ENCODE peak calls at places on chromosome 19, in seven cellular contexts. E is Peyer's patch; F is non-pigmented ciliary epithelial cell; O is activated CD4-positive, CD25-positive, alpha-beta regulatory T cell treated with anti-CD3 and anti-CD28 coated beads, Interleukin-2, amount 50 U/mL, for 16 hours; D is M059J; L is brain microvascular endothelial cell; M is T-helper 17 cell. A is an unnamed sample.

GRCh38 chr19:3302755-3303154 is 63.6 kb upstream of the NFIC start:
- DNase-seq in L (no peak), O (no peak), M (no peak), F (no peak), E (no peak), D (no peak), A (no peak)

GRCh38 chr19:45664575-45664974 is 3.4 kb upstream of the GIPR start:
- DNase-seq in F (no peak), O (no peak), D (no peak), L (no peak), M (no peak), E (no peak), A (no peak)

GRCh38 chr19:1066748-1067340 is at the start of gene ARHGAP45:
- DNase-seq in M (peak), D (peak), E (peak), L (no peak), F (no peak), O (peak), A (peak)

GRCh38 chr19:1956868-1957492 is 16.0 kb downstream of the CSNK1G2 start:
- DNase-seq in D (no peak), L (no peak), E (no peak), F (no peak), M (no peak), O (no peak), A (no peak)

GRCh38 chr19:18496167-18496979 is 25.5 kb downstream of the ELL start:
- DNase-seq in F (no peak), E (peak), M (peak), D (peak), L (peak), O (no peak), A (peak)

GRCh38 chr19:45171211-45171623 is 6.8 kb downstream of the TRAPPC6A start:
- DNase-seq in M (no peak), L (no peak), O (no peak), E (no peak), D (no peak), F (no peak), A (no peak)

GRCh38 chr19:2711175-2711936 is 8.9 kb upstream of the GNG7 start:
- DNase-seq in E (no peak), M (no peak), D (peak), F (peak), L (peak), O (no peak), A (no peak)

GRCh38 chr19:5152767-5153532 is 184.0 kb downstream of the KDM4B start:
- DNase-seq in E (no peak), F (no peak), D (no peak), M (no peak), O (no peak), L (no peak), A (no peak)

GRCh38 chr19:54232552-54232934 is 9.7 kb upstream of the LILRB3 start:
- DNase-seq in L (no peak), F (no peak), M (no peak), D (no peak), O (no peak), E (no peak), A (no peak)

GRCh38 chr19:56508282-56508778 is 675 bp downstream of the ZNF471 start:
- DNase-seq in L (no peak), F (no peak), E (no peak), M (no peak), O (no peak), D (no peak), A (no peak)

GRCh38 chr19:10219678-10220077 is 11.5 kb downstream of the S1PR2 start:
- DNase-seq in O (no peak), M (no peak), D (peak), E (no peak), F (no peak), L (peak), A (no peak)

GRCh38 chr19:33300016-33300981 is 2.0 kb downstream of the CEBPA start:
- DNase-seq in D (peak), E (peak), M (no peak), O (no peak), F (no peak), L (no peak), A (no peak)

GRCh38 chr19:14119644-14120496 is 2.3 kb upstream of the PRKACA start:
- DNase-seq in F (no peak), M (no peak), D (no peak), O (no peak), L (no peak), E (no peak), A (no peak)

GRCh38 chr19:38452430-38453366 is 19.2 kb downstream of the RYR1 start:
- DNase-seq in E (no peak), O (no peak), L (no peak), D (no peak), F (no peak), M (no peak), A (no peak)

GRCh38 chr19:17091758-17092333 is 16.3 kb downstream of the MYO9B start:
- DNase-seq in M (no peak), F (no peak), E (no peak), O (no peak), L (no peak), D (no peak), A (no peak)

GRCh38 chr19:710767-711166 is 2.0 kb downstream of the PALM start:
- DNase-seq in F (no peak), M (no peak), D (peak), L (no peak), O (no peak), E (no peak), A (no peak)

GRCh38 chr19:12646551-12646950 is 20.0 kb downstream of the MAN2B1 start:
- DNase-seq in M (no peak), L (no peak), D (no peak), F (no peak), O (no peak), E (no peak), A (no peak)

GRCh38 chr19:19345232-19345631 is 24.6 kb downstream of the MAU2 start:
- DNase-seq in F (no peak), D (no peak), L (no peak), O (no peak), E (no peak), M (no peak), A (no peak)

GRCh38 chr19:10070730-10071446 is 15.2 kb upstream of the SHFL start:
- DNase-seq in E (no peak), O (no peak), D (no peak), L (no peak), F (no peak), M (no peak), A (no peak)

GRCh38 chr19:38617283-38617763 is 430 bp downstream of the MAP4K1 start:
- DNase-seq in M (no peak), O (no peak), L (no peak), D (no peak), F (no peak), E (no peak), A (no peak)

GRCh38 chr19:45147835-45148676 is 12.7 kb downstream of the NKPD1 start:
- DNase-seq in O (no peak), M (no peak), E (no peak), D (no peak), F (no peak), L (no peak), A (no peak)

GRCh38 chr19:45931055-45931454 is 16.5 kb upstream of the NANOS2 start:
- DNase-seq in F (no peak), D (no peak), E (no peak), M (no peak), L (no peak), O (no peak), A (no peak)

GRCh38 chr19:686589-687297 is 8.5 kb downstream of the PRSS57 start:
- DNase-seq in E (no peak), L (no peak), M (no peak), D (no peak), O (no peak), F (no peak), A (no peak)

GRCh38 chr19:15113245-15114152 is 6.3 kb downstream of the SYDE1 start:
- DNase-seq in M (no peak), F (no peak), L (no peak), E (no peak), O (no peak), D (peak), A (no peak)

GRCh38 chr19:4337906-4338440 is 654 bp downstream of the STAP2 start:
- DNase-seq in D (no peak), O (no peak), L (no peak), M (no peak), E (peak), F (no peak), A (no peak)

GRCh38 chr19:31496076-31496475 is 146.8 kb upstream of the TSHZ3 start:
- DNase-seq in O (no peak), M (no peak), F (no peak), E (no peak), D (no peak), L (no peak), A (no peak)

GRCh38 chr19:31141301-31141700 is 207.9 kb downstream of the TSHZ3 start:
- DNase-seq in E (no peak), F (no peak), D (peak), O (no peak), L (no peak), M (no peak), A (no peak)

GRCh38 chr19:47499863-47500830 is 14.7 kb downstream of the NAPA start:
- DNase-seq in D (no peak), E (no peak), F (no peak), M (no peak), L (no peak), O (no peak), A (no peak)

GRCh38 chr19:34109596-34109995 is 62.7 kb upstream of the LSM14A start:
- DNase-seq in L (no peak), F (no peak), O (no peak), E (no peak), M (no peak), D (peak), A (no peak)

GRCh38 chr19:33797821-33798633 is 1.4 kb downstream of the KCTD15 start:
- DNase-seq in D (no peak), F (no peak), O (no peak), E (peak), L (no peak), M (no peak), A (no peak)

GRCh38 chr19:5880604-5881078 is 10.3 kb upstream of the FUT5 start:
- DNase-seq in F (no peak), M (no peak), D (peak), L (peak), E (no peak), O (no peak), A (no peak)

GRCh38 chr19:22600690-22601648 is 33.2 kb upstream of the ZNF492 start:
- DNase-seq in D (no peak), L (no peak), E (no peak), M (no peak), O (no peak), F (no peak), A (no peak)

GRCh38 chr19:48330012-48330681 is 4.8 kb downstream of the EMP3 start:
- DNase-seq in L (no peak), E (peak), F (no peak), M (peak), O (peak), D (no peak), A (peak)

GRCh38 chr19:2044709-2045500 is 6.1 kb downstream of the MKNK2 start:
- DNase-seq in F (no peak), L (no peak), O (no peak), D (no peak), M (no peak), E (no peak), A (no peak)

GRCh38 chr19:5204212-5204611 is 136.4 kb downstream of the PTPRS start:
- DNase-seq in L (no peak), E (no peak), M (no peak), D (no peak), F (no peak), O (no peak), A (no peak)

A was measured in stimulated activated CD8-positive, alpha-beta memory T cell treated with anti-CD3 and anti-CD28 coated beads, Interleukin-2, amount 100 ng/mL, for 1 hour.